ENCODE peak calls at places on chromosomes 3 and 15, in seven cellular contexts. M, H, L, B, T, F and I are unnamed samples.

GRCh38 chr3:163939926-163940325 is 1138.4 kb downstream of the SI start:
- DNase-seq in M (peak), H (no peak), L (no peak), B (no peak), T (no peak), F (no peak), I (no peak)

GRCh38 chr3:23575697-23576096 is 230.1 kb upstream of the UBE2E1 start:
- DNase-seq in M (no peak), H (no peak), L (no peak), B (no peak), T (peak), F (no peak), I (no peak)

GRCh38 chr15:95024388-95024787 is 793.0 kb downstream of the MCTP2 start:
- DNase-seq in M (no peak), H (no peak), L (no peak), B (no peak), T (peak), F (no peak), I (no peak)

GRCh38 chr3:66655673-66656072 is 154.9 kb upstream of the LRIG1 start:
- DNase-seq in M (no peak), H (no peak), L (no peak), B (no peak), T (no peak), F (no peak), I (no peak)

GRCh38 chr3:28949580-28949979 is 331.3 kb upstream of the RBMS3 start:
- DNase-seq in M (no peak), H (no peak), L (no peak), B (no peak), T (no peak), F (no peak), I (no peak)

GRCh38 chr3:89957461-89957860 is 850.0 kb downstream of the EPHA3 start:
- DNase-seq in M (no peak), H (no peak), L (no peak), B (no peak), T (no peak), F (no peak), I (no peak)

GRCh38 chr3:133328373-133328772 is 71.5 kb upstream of the BFSP2 start:
- DNase-seq in M (no peak), H (no peak), L (no peak), B (no peak), T (no peak), F (no peak), I (no peak)

GRCh38 chr15:78085928-78086327 is 6.4 kb upstream of the SH2D7 start:
- DNase-seq in M (no peak), H (no peak), L (no peak), B (no peak), T (peak), F (no peak), I (no peak)

GRCh38 chr15:52529289-52529929 is 729 bp upstream of the MYO5A start:
- DNase-seq in M (no peak), H (no peak), L (no peak), B (no peak), T (no peak), F (no peak), I (peak)

GRCh38 chr3:196633658-196634151 is 5.8 kb upstream of the NRROS start:
- DNase-seq in M (no peak), H (no peak), L (no peak), B (no peak), T (no peak), F (no peak), I (no peak)

GRCh38 chr15:69400850-69401249 is 13.3 kb upstream of the KIF23 start:
- DNase-seq in M (no peak), H (no peak), L (no peak), B (no peak), T (peak), F (no peak), I (peak)

GRCh38 chr3:64548200-64548889 is 139.5 kb downstream of the ADAMTS9 start:
- DNase-seq in M (no peak), H (no peak), L (no peak), B (peak), T (peak), F (peak), I (no peak)

GRCh38 chr15:41585140-41586047 is 26.4 kb downstream of the TYRO3 start:
- DNase-seq in M (peak), H (no peak), L (peak), B (peak), T (peak), F (no peak), I (peak)

GRCh38 chr15:66750609-66751008 is 48.6 kb downstream of the SMAD6 start:
- DNase-seq in M (no peak), H (no peak), L (no peak), B (no peak), T (no peak), F (peak), I (no peak)

GRCh38 chr3:164806188-164806587 is 272.1 kb downstream of the SI start:
- DNase-seq in M (no peak), H (no peak), L (no peak), B (no peak), T (no peak), F (no peak), I (no peak)

GRCh38 chr3:176147251-176147650 is 1050.0 kb downstream of the TBL1XR1 start:
- DNase-seq in M (no peak), H (no peak), L (no peak), B (no peak), T (no peak), F (no peak), I (no peak)

GRCh38 chr3:41726891-41727290 is 235.0 kb downstream of the ULK4 start:
- DNase-seq in M (no peak), H (no peak), L (no peak), B (no peak), T (no peak), F (no peak), I (no peak)

DNA sequence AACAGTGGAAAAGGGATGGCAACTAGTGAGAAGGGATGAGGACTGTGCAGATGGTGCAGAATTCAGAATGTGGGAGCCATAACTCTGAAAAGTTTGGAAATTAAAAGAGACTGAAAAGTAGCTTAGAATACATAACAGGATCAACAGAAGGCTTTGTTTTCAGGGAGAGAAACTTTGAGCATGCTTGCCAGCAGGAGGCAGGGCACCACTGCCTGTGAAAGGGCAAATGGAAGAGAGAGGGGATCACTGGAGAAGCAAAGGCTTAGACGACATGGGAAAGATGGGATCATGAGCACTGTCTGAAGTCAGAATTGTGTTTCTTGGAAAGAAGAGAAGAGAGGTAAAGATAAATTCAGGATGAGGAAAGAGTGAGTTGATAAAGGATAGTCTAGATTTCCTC is 99.6 kb downstream of the ABI3BP start:
- DNase-seq in M (no peak), H (no peak), L (peak), B (no peak), T (peak), F (no peak), I (no peak)
- TF ChIP-seq CTCF in M (peak), H (no peak), L (peak), B (peak), T (peak), F (no peak), I (no peak)

GRCh38 chr15:65558336-65558735 is 28.1 kb downstream of the HACD3 start:
- DNase-seq in M (no peak), H (no peak), L (no peak), B (no peak), T (peak), F (no peak), I (no peak)
- TF ChIP-seq CTCF in M (no peak), H (no peak), L (no peak), B (no peak), T (peak), F (no peak), I (no peak)

GRCh38 chr15:43151688-43152087 is 18.3 kb downstream of the TMEM62 start:
- DNase-seq in M (no peak), H (no peak), L (no peak), B (no peak), T (no peak), F (no peak), I (no peak)

GRCh38 chr15:43150171-43150929 is 17.0 kb downstream of the TMEM62 start:
- DNase-seq in M (peak), H (no peak), L (no peak), B (no peak), T (peak), F (no peak), I (no peak)

GRCh38 chr15:43153269-43153668 is 19.9 kb downstream of the TMEM62 start:
- DNase-seq in M (no peak), H (no peak), L (no peak), B (no peak), T (no peak), F (no peak), I (no peak)
- TF ChIP-seq CTCF in M (no peak), H (no peak), L (no peak), B (no peak), T (no peak), F (no peak), I (no peak)

DNA sequence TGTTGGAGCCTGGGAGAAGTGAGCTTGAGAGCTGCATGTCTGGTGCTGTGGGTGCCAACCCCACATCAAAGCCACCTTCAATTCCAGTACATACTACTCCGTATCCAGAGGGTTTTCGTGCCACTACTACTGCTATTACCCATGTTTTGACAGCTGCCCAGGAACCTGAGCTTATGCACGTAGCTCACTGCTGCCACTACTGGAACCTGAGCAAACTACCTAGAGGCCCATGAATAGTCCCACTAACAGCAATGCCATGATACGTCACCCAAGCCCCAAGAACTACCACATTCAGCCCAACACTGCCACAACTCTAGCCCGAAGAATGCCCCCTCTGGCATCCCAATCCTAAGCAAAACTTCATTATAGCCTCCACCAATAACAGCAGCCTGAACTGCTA is 215.2 kb upstream of the BCHE start:
- DNase-seq in M (no peak), H (no peak), L (no peak), B (no peak), T (no peak), F (no peak), I (no peak)
- TF ChIP-seq CTCF in M (no peak), H (no peak), L (no peak), B (no peak), T (no peak), F (no peak), I (no peak)

DNA sequence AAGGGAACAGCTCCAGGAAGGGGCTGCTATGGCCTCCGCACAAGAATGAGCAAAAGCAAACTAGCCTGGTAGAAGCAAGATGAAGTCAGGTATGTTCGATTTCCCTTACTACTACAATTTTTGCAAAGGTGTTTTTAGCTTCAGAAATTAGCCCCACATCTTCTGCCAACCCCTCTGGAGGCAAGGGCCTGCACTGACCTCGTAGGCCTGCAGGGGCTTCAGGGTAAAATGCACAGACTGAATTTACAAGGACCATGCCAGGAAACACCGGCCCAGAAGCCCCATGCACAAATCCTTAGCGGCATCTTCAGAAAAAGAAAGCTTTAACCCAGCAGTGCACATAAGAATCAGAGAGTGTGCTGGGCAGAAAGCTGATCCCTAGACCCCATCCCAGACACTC is 53.0 kb downstream of the SLC6A1 start:
- DNase-seq in M (no peak), H (no peak), L (no peak), B (no peak), T (no peak), F (peak), I (no peak)
- TF ChIP-seq CTCF in M (no peak), H (no peak), L (no peak), B (no peak), T (no peak), F (no peak), I (no peak)

GRCh38 chr3:179769411-179770247 is 116.8 kb downstream of the USP13 start:
- DNase-seq in M (no peak), H (no peak), L (no peak), B (no peak), T (no peak), F (no peak), I (no peak)
- TF ChIP-seq CTCF in M (no peak), H (no peak), L (no peak), B (no peak), T (no peak), F (no peak), I (no peak)

GRCh38 chr3:141402476-141403171 is 34.3 kb downstream of the ZBTB38 start:
- DNase-seq in M (peak), H (peak), L (peak), B (peak), T (peak), F (peak), I (peak)

GRCh38 chr3:141401095-141401494 is 32.8 kb downstream of the ZBTB38 start:
- DNase-seq in M (no peak), H (no peak), L (no peak), B (no peak), T (no peak), F (no peak), I (no peak)

GRCh38 chr3:141403576-141403975 is 35.3 kb downstream of the ZBTB38 start:
- DNase-seq in M (no peak), H (no peak), L (no peak), B (no peak), T (no peak), F (no peak), I (no peak)

GRCh38 chr3:141399979-141400971 is 32.0 kb downstream of the ZBTB38 start:
- DNase-seq in M (no peak), H (no peak), L (no peak), B (no peak), T (no peak), F (no peak), I (no peak)

GRCh38 chr3:141401584-141402475 is 33.5 kb downstream of the ZBTB38 start:
- DNase-seq in M (peak), H (peak), L (peak), B (peak), T (no peak), F (no peak), I (peak)
- TF ChIP-seq CTCF in M (no peak), H (no peak), L (no peak), B (no peak), T (no peak), F (no peak), I (no peak)

GRCh38 chr3:189038773-189039720 is 132.7 kb upstream of the TPRG1 start:
- DNase-seq in M (no peak), H (no peak), L (no peak), B (no peak), T (no peak), F (no peak), I (peak)

GRCh38 chr3:189040934-189041333 is 130.8 kb upstream of the TPRG1 start:
- DNase-seq in M (no peak), H (no peak), L (no peak), B (no peak), T (no peak), F (no peak), I (no peak)

GRCh38 chr3:189042832-189043231 is 128.9 kb upstream of the TPRG1 start:
- DNase-seq in M (no peak), H (no peak), L (no peak), B (no peak), T (no peak), F (no peak), I (no peak)

GRCh38 chr3:189041482-189042090 is 130.2 kb upstream of the TPRG1 start:
- DNase-seq in M (peak), H (peak), L (no peak), B (peak), T (peak), F (no peak), I (peak)
- TF ChIP-seq CTCF in M (peak), H (peak), L (peak), B (peak), T (peak), F (no peak), I (peak)